ENCODE peak calls at places on chromosome 15, in four cellular contexts. One of them, this sample, is unnamed.

GRCh38 chr15:43165801-43166325 is 19.3 kb upstream of the CCNDBP1 start:
- DNase-seq in brain microvascular endothelial cell: no peak
- DNase-seq in progenitor cell of endocrine pancreas: no peak
- DNase-seq in fibroblast of lung: no peak
- DNase-seq in this sample: no peak

GRCh38 chr15:54428596-54428995 is 450.4 kb downstream of the UNC13C start:
- DNase-seq in progenitor cell of endocrine pancreas: no peak
- DNase-seq in fibroblast of lung: no peak
- DNase-seq in brain microvascular endothelial cell: no peak
- DNase-seq in this sample: no peak

GRCh38 chr15:85282504-85283115 is 97.8 kb upstream of the AKAP13 start:
- DNase-seq in fibroblast of lung: peak; percentile 41
- DNase-seq in progenitor cell of endocrine pancreas: no peak
- DNase-seq in brain microvascular endothelial cell: peak; percentile 38
- DNase-seq in this sample: no peak

GRCh38 chr15:80207887-80208286 is 44.1 kb downstream of the CTXND1 start:
- DNase-seq in brain microvascular endothelial cell: no peak
- DNase-seq in progenitor cell of endocrine pancreas: no peak
- DNase-seq in fibroblast of lung: peak; percentile 56
- DNase-seq in this sample: no peak

GRCh38 chr15:40379853-40380252 is 2.7 kb upstream of the KNSTRN start:
- DNase-seq in fibroblast of lung: peak; percentile 99
- DNase-seq in brain microvascular endothelial cell: peak; percentile 95
- DNase-seq in progenitor cell of endocrine pancreas: no peak
- DNase-seq in this sample: no peak

GRCh38 chr15:69468241-69469121 is 15.9 kb downstream of the RPLP1 start:
- DNase-seq in progenitor cell of endocrine pancreas: no peak
- DNase-seq in fibroblast of lung: no peak
- DNase-seq in brain microvascular endothelial cell: peak; percentile 59
- DNase-seq in this sample: no peak

GRCh38 chr15:100849021-100849831 is 30.4 kb upstream of the ALDH1A3 start:
- DNase-seq in brain microvascular endothelial cell: peak; percentile 7
- DNase-seq in progenitor cell of endocrine pancreas: peak; percentile 23
- DNase-seq in fibroblast of lung: peak; percentile 35
- DNase-seq in this sample: peak; percentile 66

GRCh38 chr15:81264072-81264857 is 59.7 kb downstream of the STARD5 start:
- DNase-seq in progenitor cell of endocrine pancreas: no peak
- DNase-seq in brain microvascular endothelial cell: no peak
- DNase-seq in fibroblast of lung: no peak
- DNase-seq in this sample: no peak

GRCh38 chr15:40825661-40826088 is 2.8 kb downstream of the PPP1R14D start:
- DNase-seq in brain microvascular endothelial cell: no peak
- DNase-seq in fibroblast of lung: no peak
- DNase-seq in progenitor cell of endocrine pancreas: no peak
- DNase-seq in this sample: no peak

GRCh38 chr15:83844742-83845141 is 190.8 kb downstream of the ADAMTSL3 start:
- DNase-seq in progenitor cell of endocrine pancreas: no peak
- DNase-seq in fibroblast of lung: peak; percentile 41
- DNase-seq in brain microvascular endothelial cell: no peak
- DNase-seq in this sample: no peak

GRCh38 chr15:68298882-68299381 is 21.4 kb downstream of the FEM1B start:
- DNase-seq in fibroblast of lung: peak; percentile 31
- DNase-seq in brain microvascular endothelial cell: no peak
- DNase-seq in progenitor cell of endocrine pancreas: no peak
- DNase-seq in this sample: peak; percentile 67

GRCh38 chr15:65333441-65333820 is 29.0 kb downstream of the RNU5B-1 start:
- DNase-seq in fibroblast of lung: no peak
- DNase-seq in progenitor cell of endocrine pancreas: no peak
- DNase-seq in brain microvascular endothelial cell: no peak
- DNase-seq in this sample: no peak

GRCh38 chr15:38559908-38560307 is 4.7 kb downstream of the RASGRP1 start:
- DNase-seq in brain microvascular endothelial cell: no peak
- DNase-seq in fibroblast of lung: no peak
- DNase-seq in progenitor cell of endocrine pancreas: no peak
- DNase-seq in this sample: no peak

GRCh38 chr15:55282284-55282833 is 7.3 kb downstream of the RAB27A start:
- DNase-seq in progenitor cell of endocrine pancreas: no peak
- DNase-seq in fibroblast of lung: peak; percentile 88
- DNase-seq in brain microvascular endothelial cell: peak; percentile 72
- DNase-seq in this sample: no peak

GRCh38 chr15:89654311-89654761 is 931 bp downstream of the KIF7 start:
- DNase-seq in progenitor cell of endocrine pancreas: no peak
- DNase-seq in fibroblast of lung: peak; percentile 48
- DNase-seq in brain microvascular endothelial cell: no peak
- DNase-seq in this sample: no peak

GRCh38 chr15:58361291-58361759 is 70.5 kb upstream of the LIPC start:
- DNase-seq in brain microvascular endothelial cell: peak; percentile 12
- DNase-seq in progenitor cell of endocrine pancreas: no peak
- DNase-seq in fibroblast of lung: peak; percentile 98
- DNase-seq in this sample: no peak

GRCh38 chr15:99976811-99977271 is 243.6 kb upstream of the LYSMD4 start:
- DNase-seq in progenitor cell of endocrine pancreas: no peak
- DNase-seq in brain microvascular endothelial cell: peak; percentile 22
- DNase-seq in fibroblast of lung: no peak
- DNase-seq in this sample: no peak

GRCh38 chr15:80679805-80680175 is 15.3 kb upstream of the ABHD17C start:
- DNase-seq in progenitor cell of endocrine pancreas: no peak
- DNase-seq in brain microvascular endothelial cell: no peak
- DNase-seq in fibroblast of lung: no peak
- DNase-seq in this sample: no peak

GRCh38 chr15:77064539-77065308 is 6.2 kb downstream of the TSPAN3 start:
- DNase-seq in fibroblast of lung: no peak
- DNase-seq in brain microvascular endothelial cell: peak; percentile 18
- DNase-seq in progenitor cell of endocrine pancreas: no peak
- DNase-seq in this sample: no peak

GRCh38 chr15:40463886-40464545 is 6.8 kb upstream of the CHST14 start:
- DNase-seq in fibroblast of lung: no peak
- DNase-seq in progenitor cell of endocrine pancreas: no peak
- DNase-seq in brain microvascular endothelial cell: no peak
- DNase-seq in this sample: no peak

GRCh38 chr15:68583321-68583720 is 4.5 kb downstream of the CORO2B start:
- DNase-seq in progenitor cell of endocrine pancreas: no peak
- DNase-seq in fibroblast of lung: no peak
- DNase-seq in brain microvascular endothelial cell: no peak
- DNase-seq in this sample: no peak

GRCh38 chr15:52698514-52698913 is 19.3 kb upstream of the ATOSA start:
- DNase-seq in fibroblast of lung: peak; percentile 32
- DNase-seq in progenitor cell of endocrine pancreas: no peak
- DNase-seq in brain microvascular endothelial cell: no peak
- DNase-seq in this sample: no peak

GRCh38 chr15:51096976-51097375 is 2.3 kb upstream of the TNFAIP8L3 start:
- DNase-seq in fibroblast of lung: no peak
- DNase-seq in progenitor cell of endocrine pancreas: no peak
- DNase-seq in brain microvascular endothelial cell: no peak
- DNase-seq in this sample: no peak

GRCh38 chr15:70528270-70528706 is 235.1 kb downstream of the UACA start:
- DNase-seq in brain microvascular endothelial cell: peak; percentile 72
- DNase-seq in fibroblast of lung: peak; percentile 28
- DNase-seq in progenitor cell of endocrine pancreas: no peak
- DNase-seq in this sample: peak; percentile 79

GRCh38 chr15:40325188-40325587 is 1.7 kb downstream of the INAFM2 start:
- DNase-seq in progenitor cell of endocrine pancreas: no peak
- DNase-seq in brain microvascular endothelial cell: no peak
- DNase-seq in fibroblast of lung: no peak
- DNase-seq in this sample: no peak

GRCh38 chr15:63060699-63061098 is 18.2 kb downstream of the TPM1 start:
- DNase-seq in brain microvascular endothelial cell: no peak
- DNase-seq in progenitor cell of endocrine pancreas: no peak
- DNase-seq in fibroblast of lung: no peak
- DNase-seq in this sample: no peak

GRCh38 chr15:70491183-70491621 is 272.2 kb downstream of the UACA start:
- DNase-seq in brain microvascular endothelial cell: no peak
- DNase-seq in fibroblast of lung: peak; percentile 50
- DNase-seq in progenitor cell of endocrine pancreas: no peak
- DNase-seq in this sample: peak; percentile 26

GRCh38 chr15:99511865-99512632 is 53.7 kb upstream of the MEF2A start:
- DNase-seq in fibroblast of lung: peak; percentile 43
- DNase-seq in brain microvascular endothelial cell: peak; percentile 39
- DNase-seq in progenitor cell of endocrine pancreas: no peak
- DNase-seq in this sample: peak; percentile 69

GRCh38 chr15:34018021-34018645 is 20.9 kb downstream of the AVEN start:
- DNase-seq in progenitor cell of endocrine pancreas: no peak
- DNase-seq in fibroblast of lung: no peak
- DNase-seq in brain microvascular endothelial cell: no peak
- DNase-seq in this sample: no peak

GRCh38 chr15:95401586-95401985 is 928.9 kb upstream of the NR2F2 start:
- DNase-seq in progenitor cell of endocrine pancreas: no peak
- DNase-seq in fibroblast of lung: peak; percentile 47
- DNase-seq in brain microvascular endothelial cell: no peak
- DNase-seq in this sample: no peak

GRCh38 chr15:80948651-80949292 is 40.8 kb downstream of the MESD start:
- DNase-seq in fibroblast of lung: no peak
- DNase-seq in brain microvascular endothelial cell: no peak
- DNase-seq in progenitor cell of endocrine pancreas: no peak
- DNase-seq in this sample: no peak

GRCh38 chr15:72315706-72316370 is 4.1 kb downstream of the CELF6 start:
- DNase-seq in fibroblast of lung: peak; percentile 21
- DNase-seq in progenitor cell of endocrine pancreas: no peak
- DNase-seq in brain microvascular endothelial cell: no peak
- DNase-seq in this sample: no peak

GRCh38 chr15:39517122-39517855 is 63.6 kb upstream of the THBS1 start:
- DNase-seq in progenitor cell of endocrine pancreas: no peak
- DNase-seq in fibroblast of lung: no peak
- DNase-seq in brain microvascular endothelial cell: no peak
- DNase-seq in this sample: no peak

GRCh38 chr15:51620647-51621046 is 1.9 kb downstream of the DMXL2 start:
- DNase-seq in brain microvascular endothelial cell: no peak
- DNase-seq in progenitor cell of endocrine pancreas: no peak
- DNase-seq in fibroblast of lung: no peak
- DNase-seq in this sample: peak; percentile 25

GRCh38 chr15:26889298-26889898 is 22.5 kb downstream of the GABRA5 start:
- DNase-seq in fibroblast of lung: peak; percentile 81
- DNase-seq in progenitor cell of endocrine pancreas: peak; percentile 33
- DNase-seq in brain microvascular endothelial cell: peak; percentile 54
- DNase-seq in this sample: peak; percentile 65

GRCh38 chr15:50247819-50248650 is 17.5 kb downstream of the HDC start:
- DNase-seq in brain microvascular endothelial cell: peak; percentile 16
- DNase-seq in progenitor cell of endocrine pancreas: no peak
- DNase-seq in fibroblast of lung: no peak
- DNase-seq in this sample: peak; percentile 71

GRCh38 chr15:74482661-74483060 is 21.7 kb upstream of the UBL7 start:
- DNase-seq in fibroblast of lung: no peak
- DNase-seq in brain microvascular endothelial cell: peak; percentile 1
- DNase-seq in progenitor cell of endocrine pancreas: no peak
- DNase-seq in this sample: no peak
- TF ChIP-seq CTCF in fibroblast of lung: peak; percentile 4
- TF ChIP-seq CTCF in brain microvascular endothelial cell: peak; percentile 51
- TF ChIP-seq CTCF in progenitor cell of endocrine pancreas: no peak
- TF ChIP-seq CTCF in this sample: no peak

GRCh38 chr15:78266229-78266628 is 1.9 kb downstream of the DNAJA4 start:
- DNase-seq in progenitor cell of endocrine pancreas: no peak
- DNase-seq in brain microvascular endothelial cell: no peak
- DNase-seq in fibroblast of lung: no peak
- DNase-seq in this sample: no peak

GRCh38 chr15:78265752-78266224 is 1.4 kb downstream of the DNAJA4 start:
- DNase-seq in fibroblast of lung: peak; percentile 53
- DNase-seq in progenitor cell of endocrine pancreas: no peak
- DNase-seq in brain microvascular endothelial cell: peak; percentile 65
- DNase-seq in this sample: no peak

GRCh38 chr15:78263907-78264303 is 457 bp upstream of the DNAJA4 start:
- DNase-seq in progenitor cell of endocrine pancreas: no peak
- DNase-seq in fibroblast of lung: no peak
- DNase-seq in brain microvascular endothelial cell: no peak
- DNase-seq in this sample: no peak

GRCh38 chr15:78264304-78265136 is at the start of gene DNAJA4:
- DNase-seq in fibroblast of lung: peak; percentile 43
- DNase-seq in brain microvascular endothelial cell: no peak
- DNase-seq in progenitor cell of endocrine pancreas: no peak
- DNase-seq in this sample: peak; percentile 85

DNA sequence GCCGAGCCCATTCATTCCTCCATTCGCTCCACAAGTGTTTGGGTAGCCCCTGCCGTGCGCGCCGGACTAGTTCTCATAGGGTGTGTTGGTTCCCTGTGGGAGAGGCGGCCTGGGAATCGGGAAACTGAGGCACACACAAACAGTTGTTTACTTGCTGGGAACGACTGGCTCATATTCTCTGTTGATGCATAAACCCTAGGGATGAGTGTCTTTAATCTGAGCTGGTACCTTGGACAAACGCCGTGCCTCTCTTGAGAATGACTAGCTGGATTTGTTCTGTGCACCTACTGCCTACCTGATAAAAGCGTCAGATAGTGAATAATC is 737 bp downstream of the DNAJA4 start:
- DNase-seq in progenitor cell of endocrine pancreas: no peak
- DNase-seq in fibroblast of lung: no peak
- DNase-seq in brain microvascular endothelial cell: no peak
- DNase-seq in this sample: no peak
- TF ChIP-seq CTCF in progenitor cell of endocrine pancreas: no peak
- TF ChIP-seq CTCF in fibroblast of lung: no peak
- TF ChIP-seq CTCF in brain microvascular endothelial cell: no peak
- TF ChIP-seq CTCF in this sample: no peak

DNA sequence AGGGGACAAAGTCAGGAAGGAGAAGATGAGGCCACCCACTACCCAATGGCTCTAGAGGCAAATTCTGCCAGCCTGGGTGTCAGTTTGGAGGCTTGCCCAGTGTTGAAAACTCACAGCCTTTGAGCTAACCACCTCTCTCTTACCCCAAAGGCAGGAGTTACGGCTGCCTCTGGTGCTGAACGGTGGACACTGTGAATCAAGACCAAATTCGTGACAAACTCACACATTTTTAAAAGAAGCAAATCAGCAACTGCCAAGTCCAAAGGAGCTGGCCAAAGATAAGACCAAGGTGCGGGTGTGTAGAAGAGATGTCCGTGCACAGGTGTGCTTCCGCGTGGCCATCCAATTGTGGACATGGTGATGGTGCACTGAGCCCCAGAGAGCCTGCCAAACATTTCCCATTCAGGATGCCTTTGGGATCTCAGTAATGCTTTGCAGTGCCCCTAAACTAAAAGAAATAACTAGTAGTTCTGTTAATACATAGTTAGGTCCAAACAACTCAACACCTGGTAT is 74.6 kb downstream of the FAM174B start:
- DNase-seq in fibroblast of lung: no peak
- DNase-seq in brain microvascular endothelial cell: no peak
- DNase-seq in progenitor cell of endocrine pancreas: no peak
- DNase-seq in this sample: no peak
- TF ChIP-seq CTCF in fibroblast of lung: no peak
- TF ChIP-seq CTCF in brain microvascular endothelial cell: no peak
- TF ChIP-seq CTCF in progenitor cell of endocrine pancreas: no peak
- TF ChIP-seq CTCF in this sample: no peak

GRCh38 chr15:91376016-91376415 is 276.0 kb downstream of the SV2B start:
- DNase-seq in brain microvascular endothelial cell: no peak
- DNase-seq in fibroblast of lung: no peak
- DNase-seq in progenitor cell of endocrine pancreas: no peak
- DNase-seq in this sample: no peak

GRCh38 chr15:91383532-91383931 is 283.5 kb downstream of the SV2B start:
- DNase-seq in progenitor cell of endocrine pancreas: no peak
- DNase-seq in brain microvascular endothelial cell: no peak
- DNase-seq in fibroblast of lung: no peak
- DNase-seq in this sample: no peak

GRCh38 chr15:91384189-91384720 is 284.2 kb downstream of the SV2B start:
- DNase-seq in brain microvascular endothelial cell: no peak
- DNase-seq in fibroblast of lung: no peak
- DNase-seq in progenitor cell of endocrine pancreas: no peak
- DNase-seq in this sample: no peak

GRCh38 chr15:91385301-91385700 is 285.2 kb downstream of the SV2B start:
- DNase-seq in fibroblast of lung: no peak
- DNase-seq in brain microvascular endothelial cell: no peak
- DNase-seq in progenitor cell of endocrine pancreas: no peak
- DNase-seq in this sample: no peak

GRCh38 chr15:91380114-91380513 is 280.1 kb downstream of the SV2B start:
- DNase-seq in progenitor cell of endocrine pancreas: no peak
- DNase-seq in brain microvascular endothelial cell: no peak
- DNase-seq in fibroblast of lung: no peak
- DNase-seq in this sample: no peak
- TF ChIP-seq CTCF in progenitor cell of endocrine pancreas: no peak
- TF ChIP-seq CTCF in brain microvascular endothelial cell: no peak
- TF ChIP-seq CTCF in fibroblast of lung: no peak
- TF ChIP-seq CTCF in this sample: no peak

This sample was measured in GM20000.